ENCODE peak calls at places on chromosomes 4 and X, in four cellular contexts. A is pancreas, F is tibial artery, C is prostate gland. W is an unnamed sample.

GRCh38 chr4:55364691-55365346 is 18.8 kb downstream of the SRD5A3 start:
- DNase-seq in A (no peak), F (no peak), C (no peak), W (no peak)

GRCh38 chrX:135625995-135626394 is 87.4 kb upstream of the CT45A1 start:
- DNase-seq in A (no peak), F (no peak), C (no peak), W (no peak)

GRCh38 chr4:54090804-54091623 is 8.9 kb upstream of the GSX2 start:
- DNase-seq in A (peak; percentile 40), F (peak; percentile 75), C (peak; percentile 14), W (no peak)

GRCh38 chrX:76538860-76539259 is 111.3 kb downstream of the MAGEE1 start:
- DNase-seq in A (no peak), F (no peak), C (no peak), W (no peak)

GRCh38 chr4:163610642-163611041 is 116.2 kb downstream of the TMA16 start:
- DNase-seq in A (no peak), F (no peak), C (no peak), W (no peak)

GRCh38 chrX:149222040-149222439 is 283.1 kb downstream of the IDS start:
- DNase-seq in A (no peak), F (no peak), C (no peak), W (no peak)

GRCh38 chrX:8319359-8319758 is 145.3 kb upstream of the VCX3B start:
- DNase-seq in A (no peak), F (no peak), C (no peak), W (no peak)

GRCh38 chr4:123856689-123857545 is 460.3 kb downstream of the SPRY1 start:
- DNase-seq in A (no peak), F (no peak), C (peak; percentile 8), W (no peak)

GRCh38 chr4:26302390-26302897 is 18.4 kb upstream of the RBPJ start:
- DNase-seq in A (no peak), F (no peak), C (no peak), W (no peak)

GRCh38 chr4:88188738-88189417 is 30.4 kb upstream of the ABCG2 start:
- DNase-seq in A (no peak), F (no peak), C (no peak), W (no peak)

GRCh38 chr4:1611501-1611870 is 72.6 kb downstream of the FAM53A start:
- DNase-seq in A (no peak), F (no peak), C (no peak), W (no peak)

GRCh38 chr4:74133786-74134499 is 24.0 kb upstream of the MTHFD2L start:
- DNase-seq in A (peak; percentile 87), F (peak; percentile 89), C (peak; percentile 73), W (peak; percentile 19)

GRCh38 chrX:115068896-115069295 is 51.5 kb upstream of the IL13RA2 start:
- DNase-seq in A (no peak), F (no peak), C (no peak), W (no peak)

GRCh38 chr4:153850525-153851280 is 61.8 kb upstream of the SFRP2 start:
- DNase-seq in A (no peak), F (no peak), C (no peak), W (no peak)

GRCh38 chrX:11546917-11547316 is 118.8 kb downstream of the ARHGAP6 start:
- DNase-seq in A (no peak), F (no peak), C (no peak), W (no peak)

GRCh38 chrX:110462957-110463356 is 104.3 kb downstream of the RTL9 start:
- DNase-seq in A (no peak), F (no peak), C (no peak), W (no peak)

GRCh38 chrX:112961981-112962380 is 121.3 kb upstream of the AMOT start:
- DNase-seq in A (no peak), F (no peak), C (no peak), W (no peak)

GRCh38 chr4:128871948-128872347 is 62.4 kb downstream of the JADE1 start:
- DNase-seq in A (no peak), F (no peak), C (no peak), W (no peak)

GRCh38 chrX:116317409-116317808 is 119.0 kb upstream of the SLC6A14 start:
- DNase-seq in A (no peak), F (no peak), C (no peak), W (no peak)

GRCh38 chrX:16552546-16552945 is 97.4 kb upstream of the S100G start:
- DNase-seq in A (no peak), F (no peak), C (no peak), W (no peak)

GRCh38 chr4:10212901-10213300 is 96.3 kb upstream of the WDR1 start:
- DNase-seq in A (no peak), F (no peak), C (no peak), W (no peak)

GRCh38 chr4:41160010-41160789 is 54.1 kb downstream of the APBB2 start:
- DNase-seq in A (no peak), F (no peak), C (no peak), W (no peak)

GRCh38 chr4:158826882-158827281 is 58.1 kb downstream of the FNIP2 start:
- DNase-seq in A (peak; percentile 84), F (no peak), C (peak; percentile 82), W (no peak)

GRCh38 chr4:81405900-81406401 is 65.8 kb downstream of the RASGEF1B start:
- DNase-seq in A (peak; percentile 56), F (no peak), C (peak; percentile 59), W (peak; percentile 12)

GRCh38 chrX:103550415-103551051 is 31.2 kb upstream of the RAB40A start:
- DNase-seq in A (no peak), F (no peak), C (no peak), W (no peak)

GRCh38 chr4:156970501-156971167 is 965 bp downstream of the PDGFC start:
- DNase-seq in A (peak; percentile 59), F (peak; percentile 82), C (peak; percentile 50), W (no peak)

GRCh38 chrX:16671005-16671404 is 21.0 kb downstream of the S100G start:
- DNase-seq in A (no peak), F (no peak), C (no peak), W (peak; percentile 4)

GRCh38 chr4:170652571-170652970 is 562.8 kb upstream of the AADAT start:
- DNase-seq in A (no peak), F (no peak), C (no peak), W (no peak)

GRCh38 chr4:2291705-2292651 is 30.1 kb upstream of the MXD4 start:
- DNase-seq in A (no peak), F (peak; percentile 61), C (no peak), W (no peak)

GRCh38 chrX:139566981-139567380 is 36.4 kb downstream of the F9 start:
- DNase-seq in A (no peak), F (no peak), C (no peak), W (no peak)

GRCh38 chr4:167234388-167234881 is at the start of gene SPOCK3:
- DNase-seq in A (peak; percentile 30), F (no peak), C (peak; percentile 52), W (no peak)

GRCh38 chr4:153785830-153786721 is 2.8 kb downstream of the SFRP2 start:
- DNase-seq in A (no peak), F (no peak), C (no peak), W (no peak)

GRCh38 chrX:115067812-115068211 is 50.4 kb upstream of the IL13RA2 start:
- DNase-seq in A (no peak), F (no peak), C (no peak), W (no peak)

GRCh38 chrX:66007851-66008250 is 32.0 kb downstream of the VSIG4 start:
- DNase-seq in A (no peak), F (no peak), C (no peak), W (no peak)

DNA sequence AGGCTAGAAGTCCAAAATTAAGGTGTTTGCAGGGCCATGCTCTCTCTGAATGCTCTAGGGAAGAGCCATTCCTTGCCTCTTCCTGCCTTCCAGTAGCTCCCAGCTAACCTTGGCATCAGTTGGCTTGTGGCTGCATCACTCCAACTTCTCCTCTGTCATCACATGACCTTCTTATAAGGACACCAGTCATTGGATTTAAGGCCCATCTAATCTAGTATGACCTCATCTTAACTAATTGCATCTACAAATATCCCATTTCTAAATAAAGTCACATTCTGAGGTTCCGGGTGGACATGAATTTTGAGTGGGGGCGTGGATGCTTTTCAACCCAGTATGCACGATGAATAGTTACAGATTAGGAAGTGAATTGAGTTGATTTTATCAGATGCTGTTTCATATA is 89.7 kb downstream of the DOCK11 start:
- DNase-seq in A (no peak), F (no peak), C (no peak), W (no peak)
- H3K9me3 ChIP-seq in A (no peaks in the 10 kb centered on the region), F (no peaks in the 10 kb centered on the region), C (no peaks in the 10 kb centered on the region), W (no peaks in the 10 kb centered on the region)

GRCh38 chr4:120847019-120847582 is 75.4 kb downstream of the PRDM5 start:
- DNase-seq in A (no peak), F (no peak), C (no peak), W (no peak)

GRCh38 chr4:120844528-120844921 is 78.0 kb downstream of the PRDM5 start:
- DNase-seq in A (no peak), F (no peak), C (no peak), W (no peak)

GRCh38 chr4:120842046-120842445 is 80.5 kb downstream of the PRDM5 start:
- DNase-seq in A (no peak), F (no peak), C (no peak), W (no peak)

GRCh38 chr4:120841580-120841979 is 80.9 kb downstream of the PRDM5 start:
- DNase-seq in A (no peak), F (no peak), C (no peak), W (no peak)

GRCh38 chr4:120843840-120844527 is 78.5 kb downstream of the PRDM5 start:
- DNase-seq in A (no peak), F (no peak), C (no peak), W (no peak)
- TF ChIP-seq CTCF in A (no peak), F (no peak), C (no peak), W (no peak)

GRCh38 chrX:41336447-41336846 is 2.5 kb downstream of the DDX3X start:
- DNase-seq in A (no peak), F (no peak), C (no peak), W (no peak)
- H3K27ac ChIP-seq in A (no peak overlapping the region), F (peak overlapping the region; percentile 99), C (peak overlapping the region; percentile 98), W (peak overlapping the region; percentile 100)

DNA sequence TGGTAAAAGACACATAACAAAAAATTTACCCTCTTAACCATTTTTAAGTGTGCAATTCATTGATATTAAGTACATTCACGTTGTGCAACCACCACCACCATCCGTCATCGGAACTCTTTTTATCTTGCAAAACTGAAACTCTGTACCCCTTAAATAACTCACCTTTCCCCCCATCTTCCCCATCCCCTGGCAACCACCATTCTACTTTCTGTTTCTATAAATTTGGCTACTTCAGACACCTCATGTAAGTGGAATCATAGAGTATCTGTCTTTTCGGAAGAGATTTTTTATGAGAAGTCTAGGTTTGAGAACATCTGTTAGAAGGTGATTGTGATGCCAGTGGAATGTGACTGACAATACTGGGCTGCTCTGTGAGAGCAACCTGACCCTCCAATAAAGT is 39.8 kb upstream of the CCDC149 start:
- DNase-seq in A (no peak), F (no peak), C (no peak), W (no peak)
- H3K9me3 ChIP-seq in A (no peaks in the 10 kb centered on the region), F (no peaks in the 10 kb centered on the region), C (no peaks in the 10 kb centered on the region), W (peaks cover 11% of the 10 kb centered on the region)

DNA sequence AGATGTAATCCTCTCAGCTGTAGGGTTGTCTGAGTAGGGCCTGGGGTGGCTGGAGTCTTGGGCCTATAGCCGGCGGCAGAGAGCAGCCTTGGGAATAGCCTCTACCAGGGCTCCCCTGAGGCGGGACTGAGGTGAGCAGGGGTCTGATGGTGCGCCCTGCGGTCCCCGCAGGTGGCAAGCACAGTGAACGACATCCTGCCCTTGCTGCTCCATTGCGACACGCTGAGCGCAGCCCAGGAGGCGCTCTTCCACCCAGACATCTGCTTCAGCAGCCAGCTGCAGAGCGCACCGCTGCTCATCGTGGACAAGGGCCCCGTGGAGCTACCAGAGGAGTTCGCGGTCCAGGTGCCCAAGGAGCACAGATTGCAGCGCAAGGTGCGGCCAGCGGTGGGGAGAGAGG is 317.0 kb downstream of the ADGRL3 start:
- DNase-seq in A (no peak), F (no peak), C (no peak), W (no peak)
- TF ChIP-seq CTCF in A (no peak), F (no peak), C (no peak), W (no peak)

W was measured in CD4-positive, alpha-beta T cell.